ENCODE peak calls at places on chromosomes 16 and 17, in seven cellular contexts. F, O, J, T, E, W and H are unnamed samples.

GRCh38 chr16:66798162-66798561 is 3.2 kb downstream of the TERB1 start:
- DNase-seq in E (no peak), T (no peak), O (no peak), W (no peak), J (no peak), F (peak), H (no peak)

GRCh38 chr17:21298983-21299519 is 14.5 kb downstream of the MAP2K3 start:
- DNase-seq in O (no peak), W (no peak), J (no peak), T (no peak), F (no peak), E (no peak), H (no peak)

GRCh38 chr16:65254144-65254543 is 132.3 kb upstream of the CDH11 start:
- DNase-seq in T (no peak), O (no peak), E (no peak), F (no peak), J (no peak), W (no peak), H (peak)

GRCh38 chr17:41967141-41967920 is 736 bp downstream of the CNP start:
- DNase-seq in E (no peak), J (no peak), T (peak), F (no peak), W (peak), O (no peak), H (peak)

GRCh38 chr16:17413508-17413907 is 57.3 kb downstream of the XYLT1 start:
- DNase-seq in F (no peak), O (no peak), J (no peak), T (no peak), W (no peak), E (no peak), H (no peak)

GRCh38 chr17:40646791-40647548 is 648 bp downstream of the SMARCE1 start:
- DNase-seq in O (peak), T (no peak), W (no peak), F (peak), J (no peak), E (no peak), H (no peak)

GRCh38 chr17:75105269-75106080 is 4.3 kb upstream of the ARMC7 start:
- DNase-seq in J (peak), T (no peak), F (no peak), W (peak), E (no peak), O (no peak), H (no peak)

GRCh38 chr17:38419508-38419981 is 8.7 kb upstream of the ARHGAP23 start:
- DNase-seq in J (no peak), E (no peak), F (no peak), T (no peak), O (no peak), W (no peak), H (no peak)

GRCh38 chr16:8253718-8254117 is 336.6 kb downstream of the TMEM114 start:
- DNase-seq in O (no peak), J (no peak), W (no peak), T (no peak), F (no peak), E (no peak), H (no peak)

GRCh38 chr16:21952040-21952792 is 945 bp upstream of the UQCRC2 start:
- DNase-seq in W (peak), T (peak), O (peak), J (peak), E (peak), F (no peak), H (peak)

GRCh38 chr16:89293276-89294143 is 76.0 kb downstream of the ZNF778 start:
- DNase-seq in J (no peak), W (peak), O (no peak), T (no peak), F (no peak), E (no peak), H (no peak)

GRCh38 chr17:43723697-43724359 is 34.8 kb downstream of the SOST start:
- DNase-seq in F (peak), E (no peak), O (no peak), J (no peak), T (no peak), W (peak), H (no peak)

GRCh38 chr16:27781195-27781524 is 231.2 kb downstream of the KATNIP start:
- DNase-seq in J (no peak), W (peak), T (no peak), O (no peak), F (no peak), E (peak), H (peak)

GRCh38 chr17:12599185-12599920 is 66.3 kb upstream of the MYOCD start:
- DNase-seq in W (no peak), T (no peak), J (no peak), F (no peak), O (no peak), E (no peak), H (no peak)

GRCh38 chr17:69042308-69042707 is 18.4 kb downstream of the ABCA9 start:
- DNase-seq in F (no peak), O (no peak), W (no peak), T (no peak), J (no peak), E (no peak), H (no peak)

GRCh38 chr17:57294629-57295501 is 38.5 kb downstream of the MSI2 start:
- DNase-seq in F (no peak), W (peak), T (peak), O (peak), J (peak), E (no peak), H (peak)

GRCh38 chr17:81487487-81488275 is 24.9 kb downstream of the ACTG1 start:
- DNase-seq in E (peak), F (no peak), T (peak), J (peak), O (peak), W (peak), H (peak)

GRCh38 chr17:11551442-11551841 is 46.8 kb upstream of the DNAH9 start:
- DNase-seq in E (no peak), W (no peak), F (no peak), O (no peak), J (no peak), T (no peak), H (no peak)

GRCh38 chr17:39462644-39463375 is 1.5 kb downstream of the CDK12 start:
- DNase-seq in F (no peak), J (no peak), T (no peak), E (no peak), O (no peak), W (no peak), H (no peak)

GRCh38 chr17:15432807-15433547 is 34.4 kb downstream of the CDRT4 start:
- DNase-seq in T (no peak), F (no peak), E (no peak), W (no peak), O (no peak), J (no peak), H (no peak)

GRCh38 chr16:4874686-4875085 is 27.4 kb downstream of the UBN1 start:
- DNase-seq in W (no peak), F (no peak), E (no peak), J (no peak), T (no peak), O (no peak), H (no peak)

GRCh38 chr17:75839942-75840778 is 4.0 kb downstream of the UNC13D start:
- DNase-seq in F (no peak), E (no peak), T (no peak), J (no peak), O (no peak), W (no peak), H (no peak)

GRCh38 chr16:49287572-49287971 is 5.9 kb upstream of the CBLN1 start:
- DNase-seq in T (no peak), J (no peak), W (no peak), F (no peak), O (no peak), E (no peak), H (no peak)

GRCh38 chr16:84138500-84138823 is 6.5 kb downstream of the HSDL1 start:
- DNase-seq in W (no peak), F (no peak), T (no peak), J (no peak), E (no peak), O (no peak), H (no peak)

GRCh38 chr16:88614818-88615580 is 23.4 kb upstream of the IL17C start:
- DNase-seq in O (no peak), J (no peak), E (no peak), F (no peak), W (no peak), T (no peak), H (no peak)